ENCODE peak calls at places on chromosome 1, in seven cellular contexts. One of them, this sample, is unnamed.

GRCh38 chr1:200733907-200734306 is 4.8 kb upstream of the CAMSAP2 start:
- DNase-seq in ovary: no peak
- DNase-seq in endodermal cell: no peak
- DNase-seq in uterus: no peak
- DNase-seq in GM23338: no peak
- DNase-seq in H9: no peak
- DNase-seq in coronary artery: no peak
- DNase-seq in this sample: no peak

GRCh38 chr1:154837679-154838171 is 32.4 kb downstream of the KCNN3 start:
- DNase-seq in GM23338: no peak
- DNase-seq in ovary: peak; percentile 74
- DNase-seq in uterus: peak; percentile 87
- DNase-seq in coronary artery: no peak
- DNase-seq in endodermal cell: no peak
- DNase-seq in H9: no peak
- DNase-seq in this sample: no peak

GRCh38 chr1:155514582-155515187 is 47.9 kb downstream of the ASH1L start:
- DNase-seq in endodermal cell: no peak
- DNase-seq in ovary: no peak
- DNase-seq in H9: no peak
- DNase-seq in coronary artery: no peak
- DNase-seq in GM23338: no peak
- DNase-seq in uterus: no peak
- DNase-seq in this sample: no peak

GRCh38 chr1:230268371-230269170 is 157.6 kb downstream of the PGBD5 start:
- DNase-seq in coronary artery: no peak
- DNase-seq in H9: peak; percentile 67
- DNase-seq in ovary: no peak
- DNase-seq in endodermal cell: peak; percentile 80
- DNase-seq in GM23338: peak; percentile 85
- DNase-seq in uterus: no peak
- DNase-seq in this sample: no peak

GRCh38 chr1:95496792-95497191 is 262.8 kb downstream of the RWDD3 start:
- DNase-seq in H9: no peak
- DNase-seq in coronary artery: no peak
- DNase-seq in GM23338: no peak
- DNase-seq in ovary: no peak
- DNase-seq in uterus: no peak
- DNase-seq in endodermal cell: no peak
- DNase-seq in this sample: no peak

GRCh38 chr1:84300991-84301758 is at the start of gene SAMD13:
- DNase-seq in H9: no peak
- DNase-seq in endodermal cell: no peak
- DNase-seq in GM23338: no peak
- DNase-seq in coronary artery: no peak
- DNase-seq in uterus: peak; percentile 81
- DNase-seq in ovary: peak; percentile 15
- DNase-seq in this sample: peak; percentile 60

GRCh38 chr1:172588296-172589291 is 55.6 kb downstream of the SUCO start:
- DNase-seq in uterus: no peak
- DNase-seq in endodermal cell: no peak
- DNase-seq in GM23338: no peak
- DNase-seq in coronary artery: no peak
- DNase-seq in H9: no peak
- DNase-seq in ovary: no peak
- DNase-seq in this sample: no peak

GRCh38 chr1:209756608-209757445 is 974 bp downstream of the TRAF3IP3 start:
- DNase-seq in coronary artery: no peak
- DNase-seq in endodermal cell: no peak
- DNase-seq in uterus: no peak
- DNase-seq in ovary: no peak
- DNase-seq in GM23338: no peak
- DNase-seq in H9: no peak
- DNase-seq in this sample: no peak

GRCh38 chr1:44524180-44524579 is 119.1 kb downstream of the RNF220 start:
- DNase-seq in uterus: no peak
- DNase-seq in endodermal cell: peak; percentile 94
- DNase-seq in GM23338: peak; percentile 96
- DNase-seq in ovary: no peak
- DNase-seq in H9: peak; percentile 86
- DNase-seq in coronary artery: no peak
- DNase-seq in this sample: no peak

GRCh38 chr1:44521378-44522080 is 116.5 kb downstream of the RNF220 start:
- DNase-seq in endodermal cell: no peak
- DNase-seq in ovary: no peak
- DNase-seq in uterus: no peak
- DNase-seq in H9: no peak
- DNase-seq in coronary artery: no peak
- DNase-seq in GM23338: no peak
- DNase-seq in this sample: no peak

GRCh38 chr1:44523747-44524146 is 118.7 kb downstream of the RNF220 start:
- DNase-seq in GM23338: peak; percentile 69
- DNase-seq in coronary artery: no peak
- DNase-seq in ovary: no peak
- DNase-seq in endodermal cell: no peak
- DNase-seq in uterus: no peak
- DNase-seq in H9: peak; percentile 64
- DNase-seq in this sample: no peak

GRCh38 chr1:44526295-44527073 is 121.4 kb downstream of the RNF220 start:
- DNase-seq in endodermal cell: no peak
- DNase-seq in GM23338: no peak
- DNase-seq in H9: no peak
- DNase-seq in coronary artery: no peak
- DNase-seq in uterus: no peak
- DNase-seq in ovary: no peak
- DNase-seq in this sample: no peak

GRCh38 chr1:44524655-44525530 is 119.8 kb downstream of the RNF220 start:
- DNase-seq in endodermal cell: peak; percentile 57
- DNase-seq in coronary artery: no peak
- DNase-seq in GM23338: peak; percentile 39
- DNase-seq in ovary: no peak
- DNase-seq in uterus: no peak
- DNase-seq in H9: no peak
- DNase-seq in this sample: no peak
- H3K27ac ChIP-seq in endodermal cell: peak overlapping the region; percentile 16
- H3K27ac ChIP-seq in coronary artery: no peak overlapping the region
- H3K27ac ChIP-seq in GM23338: peak overlapping the region; percentile 93
- H3K27ac ChIP-seq in ovary: no peak overlapping the region
- H3K27ac ChIP-seq in uterus: no peak overlapping the region
- H3K27ac ChIP-seq in H9: peak overlapping the region; percentile 28
- H3K27ac ChIP-seq in this sample: peak overlapping the region; percentile 87

GRCh38 chr1:44020464-44020863 is 10.8 kb downstream of the SLC6A9 start:
- DNase-seq in GM23338: no peak
- DNase-seq in coronary artery: no peak
- DNase-seq in endodermal cell: no peak
- DNase-seq in ovary: no peak
- DNase-seq in H9: no peak
- DNase-seq in uterus: no peak
- DNase-seq in this sample: no peak

GRCh38 chr1:44016875-44017400 is 14.3 kb downstream of the SLC6A9 start:
- DNase-seq in coronary artery: no peak
- DNase-seq in H9: no peak
- DNase-seq in endodermal cell: peak; percentile 41
- DNase-seq in ovary: no peak
- DNase-seq in uterus: no peak
- DNase-seq in GM23338: no peak
- DNase-seq in this sample: no peak

GRCh38 chr1:44021581-44022321 is 9.5 kb downstream of the SLC6A9 start:
- DNase-seq in uterus: no peak
- DNase-seq in H9: no peak
- DNase-seq in ovary: no peak
- DNase-seq in GM23338: no peak
- DNase-seq in endodermal cell: no peak
- DNase-seq in coronary artery: no peak
- DNase-seq in this sample: no peak

GRCh38 chr1:44021156-44021555 is 10.1 kb downstream of the SLC6A9 start:
- DNase-seq in H9: no peak
- DNase-seq in endodermal cell: no peak
- DNase-seq in uterus: no peak
- DNase-seq in GM23338: no peak
- DNase-seq in coronary artery: no peak
- DNase-seq in ovary: no peak
- DNase-seq in this sample: no peak

DNA sequence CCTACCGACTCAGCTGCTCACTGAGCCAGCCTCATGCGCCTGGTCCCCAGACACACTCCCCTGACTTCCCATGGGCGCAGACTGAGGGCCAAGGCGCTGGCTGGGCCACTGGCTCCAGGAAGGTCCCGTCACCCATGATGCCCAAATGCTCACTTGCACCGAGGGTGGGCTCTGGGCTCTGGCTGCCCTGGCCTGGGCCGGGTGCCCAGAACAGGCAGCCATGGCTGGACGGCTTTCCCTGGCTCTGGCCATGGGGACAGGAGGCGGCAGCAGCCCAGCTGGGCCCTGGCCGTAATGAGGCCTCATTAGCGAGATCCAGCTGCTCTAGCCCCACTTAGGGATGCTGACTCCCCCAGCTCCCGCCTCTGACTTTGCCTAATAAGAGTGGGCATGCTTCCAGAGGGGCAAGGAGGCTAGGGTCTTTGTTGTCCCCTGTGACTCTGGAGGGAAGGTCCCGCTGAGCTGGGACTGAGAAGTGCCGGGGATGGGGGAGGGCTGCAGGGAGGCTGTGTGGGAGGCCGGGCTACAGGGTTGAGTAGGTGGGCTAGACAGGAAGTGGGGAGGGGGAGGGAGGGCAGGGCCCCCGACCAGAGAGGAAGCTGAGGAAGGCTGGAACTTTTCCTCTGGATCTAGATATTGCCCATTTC is 11.7 kb downstream of the SLC6A9 start:
- DNase-seq in coronary artery: no peak
- DNase-seq in endodermal cell: no peak
- DNase-seq in GM23338: no peak
- DNase-seq in uterus: no peak
- DNase-seq in H9: no peak
- DNase-seq in ovary: no peak
- DNase-seq in this sample: peak; percentile 76
- H3K27ac ChIP-seq in coronary artery: no peak overlapping the region
- H3K27ac ChIP-seq in endodermal cell: peak overlapping the region; percentile 47
- H3K27ac ChIP-seq in GM23338: no peak overlapping the region
- H3K27ac ChIP-seq in uterus: no peak overlapping the region
- H3K27ac ChIP-seq in H9: no peak overlapping the region
- H3K27ac ChIP-seq in ovary: no peak overlapping the region
- H3K27ac ChIP-seq in this sample: peak overlapping the region; percentile 64

DNA sequence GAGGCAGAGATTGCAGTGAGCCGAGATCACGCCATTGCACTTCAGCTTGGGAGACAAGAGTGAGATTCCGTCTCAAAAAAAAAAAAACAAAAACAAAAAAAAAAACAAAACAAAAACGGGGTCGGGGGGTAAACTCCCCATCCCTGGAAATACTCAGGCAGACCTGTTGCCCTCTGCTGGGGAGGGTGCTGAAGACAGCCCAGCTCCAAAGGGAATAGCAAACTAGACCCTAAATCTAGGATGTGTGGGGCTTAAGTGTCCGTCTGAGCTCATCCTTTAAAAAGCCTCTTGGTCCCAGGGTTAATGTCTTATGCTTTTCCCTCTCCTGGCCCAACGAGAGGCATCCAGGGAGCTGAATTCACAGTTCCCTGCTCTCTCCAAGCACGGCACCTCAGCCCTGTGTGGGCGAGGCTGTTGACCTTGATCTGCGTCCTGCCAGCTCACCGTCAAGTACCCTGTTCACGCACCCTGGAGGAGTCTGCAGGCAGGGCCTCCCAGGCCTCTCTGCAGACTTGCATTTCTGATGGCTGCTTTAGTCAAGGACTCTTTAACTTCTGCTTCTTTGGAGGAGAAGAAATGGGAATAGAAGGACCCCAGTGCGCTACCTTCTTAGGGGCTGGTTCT is 22.3 kb downstream of the KCND3 start:
- DNase-seq in uterus: no peak
- DNase-seq in coronary artery: no peak
- DNase-seq in GM23338: no peak
- DNase-seq in ovary: no peak
- DNase-seq in H9: no peak
- DNase-seq in endodermal cell: peak; percentile 52
- DNase-seq in this sample: no peak
- H3K27ac ChIP-seq in uterus: peak overlapping the region; percentile 59
- H3K27ac ChIP-seq in coronary artery: no peak overlapping the region
- H3K27ac ChIP-seq in GM23338: no peak overlapping the region
- H3K27ac ChIP-seq in ovary: no peak overlapping the region
- H3K27ac ChIP-seq in H9: no peak overlapping the region
- H3K27ac ChIP-seq in endodermal cell: no peak overlapping the region
- H3K27ac ChIP-seq in this sample: no peak overlapping the region

GRCh38 chr1:162371611-162372010 is 5.0 kb downstream of the SPATA46 start:
- DNase-seq in H9: no peak
- DNase-seq in endodermal cell: no peak
- DNase-seq in GM23338: no peak
- DNase-seq in ovary: no peak
- DNase-seq in coronary artery: no peak
- DNase-seq in uterus: no peak
- DNase-seq in this sample: no peak

GRCh38 chr1:162373541-162374375 is 2.9 kb downstream of the SPATA46 start:
- DNase-seq in H9: no peak
- DNase-seq in ovary: no peak
- DNase-seq in coronary artery: no peak
- DNase-seq in uterus: no peak
- DNase-seq in endodermal cell: no peak
- DNase-seq in GM23338: no peak
- DNase-seq in this sample: no peak

GRCh38 chr1:162370721-162371120 is 5.9 kb downstream of the SPATA46 start:
- DNase-seq in GM23338: no peak
- DNase-seq in endodermal cell: peak; percentile 10
- DNase-seq in H9: no peak
- DNase-seq in coronary artery: no peak
- DNase-seq in ovary: no peak
- DNase-seq in uterus: no peak
- DNase-seq in this sample: no peak

GRCh38 chr1:162373072-162373427 is 3.6 kb downstream of the SPATA46 start:
- DNase-seq in uterus: no peak
- DNase-seq in ovary: no peak
- DNase-seq in H9: no peak
- DNase-seq in GM23338: no peak
- DNase-seq in endodermal cell: no peak
- DNase-seq in coronary artery: no peak
- DNase-seq in this sample: no peak

DNA sequence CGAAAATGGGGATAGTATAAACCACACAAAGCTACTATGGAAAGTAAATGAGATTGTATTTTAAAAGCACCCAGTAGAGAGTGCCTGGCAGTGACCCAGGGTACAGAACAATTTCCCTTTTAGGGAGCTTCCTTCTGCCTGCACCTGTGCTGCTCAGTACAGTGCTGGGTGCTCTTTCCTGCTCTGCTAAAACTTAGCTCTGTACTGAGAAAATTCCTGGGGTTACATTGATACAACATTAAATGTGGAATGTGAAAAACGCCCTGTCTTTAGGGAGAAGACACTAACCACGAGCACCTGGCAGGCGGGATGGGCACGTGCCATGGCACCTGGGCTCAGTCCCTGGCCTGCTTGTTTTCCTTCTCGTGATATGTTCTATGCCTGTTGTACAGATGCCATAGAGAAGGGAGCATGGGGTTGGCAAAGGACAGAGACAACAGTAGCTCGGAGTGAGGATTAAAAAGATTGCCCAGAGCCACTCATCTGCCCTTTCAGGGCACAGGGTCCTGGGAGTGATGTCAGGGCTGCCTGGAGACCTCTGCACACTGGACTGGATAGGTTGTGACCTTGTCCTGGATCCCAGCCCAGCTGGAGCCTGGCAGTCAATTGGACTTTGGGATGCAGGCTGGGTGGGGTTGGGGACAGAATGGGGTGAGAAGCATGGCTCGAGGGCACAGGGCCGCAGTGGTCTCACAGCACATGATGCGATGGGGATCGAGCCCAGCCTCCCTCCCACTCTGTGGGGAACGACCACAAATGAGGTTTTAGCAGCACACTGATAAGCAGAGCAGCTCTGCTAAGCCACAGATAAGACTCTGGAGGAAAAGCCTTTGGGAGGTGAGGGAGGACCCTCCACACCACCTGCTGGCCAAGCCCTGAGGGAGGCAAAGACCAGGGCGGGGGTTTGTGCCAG is 4.2 kb downstream of the SPATA46 start:
- DNase-seq in coronary artery: no peak
- DNase-seq in H9: no peak
- DNase-seq in GM23338: no peak
- DNase-seq in endodermal cell: no peak
- DNase-seq in uterus: no peak
- DNase-seq in ovary: no peak
- DNase-seq in this sample: no peak
- H3K27ac ChIP-seq in coronary artery: no peak overlapping the region
- H3K27ac ChIP-seq in H9: no peak overlapping the region
- H3K27ac ChIP-seq in GM23338: no peak overlapping the region
- H3K27ac ChIP-seq in endodermal cell: no peak overlapping the region
- H3K27ac ChIP-seq in uterus: no peak overlapping the region
- H3K27ac ChIP-seq in ovary: no peak overlapping the region
- H3K27ac ChIP-seq in this sample: no peak overlapping the region